ENCODE peak calls at places on chromosomes 7 and 10, in eight cellular contexts. N, Q, D, G, U, R, I and T are unnamed samples.

GRCh38 chr7:151825711-151826110 is 51.2 kb downstream of the PRKAG2 start:
- DNase-seq in N (no peak), Q (no peak), D (no peak), G (no peak), U (no peak), R (no peak), I (no peak), T (no peak)

GRCh38 chr10:110947061-110947595 is 27.7 kb downstream of the SHOC2 start:
- DNase-seq in N (no peak), Q (no peak), D (peak), G (no peak), U (no peak), R (peak), I (no peak), T (no peak)

GRCh38 chr7:106568680-106569499 is 92.1 kb downstream of the CCDC71L start:
- DNase-seq in N (no peak), Q (no peak), D (peak), G (no peak), U (peak), R (peak), I (no peak), T (peak)

GRCh38 chr7:110607050-110607862 is 483.7 kb upstream of the LRRN3 start:
- DNase-seq in N (no peak), Q (no peak), D (no peak), G (no peak), U (no peak), R (no peak), I (no peak), T (no peak)

GRCh38 chr7:95113590-95113989 is 206.2 kb downstream of the PPP1R9A start:
- DNase-seq in N (no peak), Q (no peak), D (no peak), G (no peak), U (no peak), R (no peak), I (no peak), T (no peak)

GRCh38 chr7:30988346-30989005 is 24.7 kb downstream of the GHRHR start:
- DNase-seq in N (no peak), Q (no peak), D (no peak), G (peak), U (no peak), R (no peak), I (peak), T (peak)

GRCh38 chr10:110758128-110758527 is 113.6 kb upstream of the PDCD4 start:
- DNase-seq in N (no peak), Q (no peak), D (no peak), G (no peak), U (no peak), R (no peak), I (no peak), T (no peak)

GRCh38 chr7:112173214-112173905 is 32.8 kb downstream of the DOCK4 start:
- DNase-seq in N (no peak), Q (no peak), D (no peak), G (no peak), U (no peak), R (no peak), I (no peak), T (no peak)

GRCh38 chr10:69644658-69645295 is 14.7 kb downstream of the FAM241B start:
- DNase-seq in N (peak), Q (peak), D (peak), G (peak), U (peak), R (peak), I (peak), T (peak)

GRCh38 chr10:88913157-88913556 is 33.1 kb downstream of the STAMBPL1 start:
- DNase-seq in N (no peak), Q (no peak), D (no peak), G (no peak), U (no peak), R (no peak), I (no peak), T (no peak)

GRCh38 chr7:27198871-27199801 is 755 bp downstream of the HOXA13 start:
- DNase-seq in N (no peak), Q (no peak), D (peak), G (no peak), U (no peak), R (peak), I (no peak), T (peak)

GRCh38 chr10:3568983-3569382 is 216.0 kb downstream of the KLF6 start:
- DNase-seq in N (no peak), Q (no peak), D (no peak), G (no peak), U (no peak), R (no peak), I (no peak), T (no peak)

GRCh38 chr10:71392791-71393781 is 3.6 kb upstream of the CDH23 start:
- DNase-seq in N (no peak), Q (no peak), D (no peak), G (no peak), U (no peak), R (no peak), I (no peak), T (peak)

GRCh38 chr10:102670871-102671434 is 26.7 kb downstream of the TRIM8 start:
- DNase-seq in N (no peak), Q (no peak), D (no peak), G (no peak), U (no peak), R (no peak), I (no peak), T (no peak)

GRCh38 chr10:62924344-62924748 is 108.2 kb upstream of the EGR2 start:
- DNase-seq in N (no peak), Q (no peak), D (no peak), G (no peak), U (no peak), R (no peak), I (no peak), T (peak)

GRCh38 chr10:33306756-33307519 is 27.5 kb downstream of the NRP1 start:
- DNase-seq in N (no peak), Q (no peak), D (peak), G (no peak), U (no peak), R (peak), I (no peak), T (no peak)

GRCh38 chr10:58352956-58353610 is 18.3 kb downstream of the UBE2D1 start:
- DNase-seq in N (no peak), Q (no peak), D (peak), G (no peak), U (no peak), R (peak), I (no peak), T (no peak)

GRCh38 chr7:103637080-103637479 is 191.1 kb upstream of the SLC26A5 start:
- DNase-seq in N (no peak), Q (no peak), D (peak), G (no peak), U (peak), R (peak), I (no peak), T (no peak)

GRCh38 chr7:5394264-5395105 is 29.1 kb downstream of the TNRC18 start:
- DNase-seq in N (peak), Q (no peak), D (no peak), G (no peak), U (no peak), R (no peak), I (no peak), T (no peak)

GRCh38 chr10:112799038-112799437 is 151.0 kb upstream of the TCF7L2 start:
- DNase-seq in N (no peak), Q (no peak), D (no peak), G (no peak), U (no peak), R (no peak), I (no peak), T (peak)

GRCh38 chr7:69845721-69846495 is 247.6 kb downstream of the AUTS2 start:
- DNase-seq in N (no peak), Q (no peak), D (no peak), G (no peak), U (no peak), R (no peak), I (no peak), T (no peak)